ENCODE peak calls at places on chromosome 19, in ten cellular contexts. S is HepG2, T is A549, I is sigmoid colon, U is esophagus muscularis mucosa, X is K562, M is GM12878, D is tibial nerve, G is suprapubic skin, J is upper lobe of left lung. B is an unnamed sample.
A peak's percentile ranks its signal among the peaks of the same experiment; 100 is the strongest.

GRCh38 chr19:58218899-58219298 is 9.8 kb upstream of the ZNF544 start:
- DNase-seq in U (no peak), X (peak; percentile 31), S (peak; percentile 8), D (no peak), I (no peak), G (no peak), M (no peak), J (no peak), T (peak; percentile 55), B (no peak)

GRCh38 chr19:46622118-46622446 is 2.8 kb downstream of the PTGIR start:
- DNase-seq in D (no peak), J (no peak), I (no peak), M (no peak), G (no peak), S (no peak), X (no peak), T (no peak), U (no peak), B (no peak)

GRCh38 chr19:5977222-5977784 is 637 bp downstream of the RANBP3 start:
- DNase-seq in U (no peak), X (peak; percentile 47), G (no peak), D (no peak), M (no peak), I (no peak), S (no peak), T (no peak), J (no peak), B (no peak)

GRCh38 chr19:5122121-5122400 is 153.1 kb downstream of the KDM4B start:
- DNase-seq in G (no peak), I (no peak), J (no peak), U (no peak), T (no peak), M (no peak), D (no peak), S (no peak), X (no peak), B (no peak)

GRCh38 chr19:6352381-6353165 is 8.8 kb upstream of the CLPP start:
- DNase-seq in X (no peak), I (no peak), T (no peak), J (no peak), G (no peak), M (no peak), U (no peak), S (no peak), D (no peak), B (no peak)

GRCh38 chr19:19591133-19591825 is 27.2 kb downstream of the PBX4 start:
- DNase-seq in I (no peak), T (peak; percentile 58), G (no peak), X (no peak), S (peak; percentile 23), J (peak; percentile 77), D (peak; percentile 15), M (peak; percentile 84), U (no peak), B (no peak)

GRCh38 chr19:34686455-34686854 is 9.0 kb downstream of the ZNF302 start:
- DNase-seq in U (no peak), I (no peak), J (no peak), X (no peak), S (no peak), M (no peak), G (no peak), T (no peak), D (no peak), B (no peak)

GRCh38 chr19:39497850-39498261 is 891 bp upstream of the DLL3 start:
- DNase-seq in U (no peak), T (peak; percentile 69), J (no peak), M (no peak), I (no peak), X (peak; percentile 78), G (no peak), D (no peak), S (peak; percentile 36), B (peak; percentile 28)

GRCh38 chr19:10259162-10259905 is 7.3 kb downstream of the MRPL4 start:
- DNase-seq in I (peak; percentile 86), M (no peak), S (peak; percentile 88), G (peak; percentile 95), D (peak; percentile 95), J (peak; percentile 94), U (no peak), T (peak; percentile 86), X (peak; percentile 60), B (peak; percentile 73)

GRCh38 chr19:35357867-35358573 is at the start of gene FFAR3:
- DNase-seq in T (no peak), D (peak; percentile 17), G (peak; percentile 8), S (no peak), I (peak; percentile 67), J (peak; percentile 56), U (no peak), M (no peak), X (no peak), B (no peak)

GRCh38 chr19:55654833-55655647 is at the start of gene U2AF2:
- DNase-seq in G (peak; percentile 98), S (peak; percentile 82), J (peak; percentile 95), T (peak; percentile 96), U (peak; percentile 98), I (peak; percentile 98), X (peak; percentile 96), D (peak; percentile 94), M (no peak), B (peak; percentile 99)
- TF ChIP-seq POLR2A in G (peak; percentile 24), S (peak; percentile 90), J (peak; percentile 83), T (peak; percentile 84), U (peak; percentile 39), I (peak; percentile 50), X (peak; percentile 92), D (peak; percentile 69), M (peak; percentile 81), B (peak; percentile 75)

DNA sequence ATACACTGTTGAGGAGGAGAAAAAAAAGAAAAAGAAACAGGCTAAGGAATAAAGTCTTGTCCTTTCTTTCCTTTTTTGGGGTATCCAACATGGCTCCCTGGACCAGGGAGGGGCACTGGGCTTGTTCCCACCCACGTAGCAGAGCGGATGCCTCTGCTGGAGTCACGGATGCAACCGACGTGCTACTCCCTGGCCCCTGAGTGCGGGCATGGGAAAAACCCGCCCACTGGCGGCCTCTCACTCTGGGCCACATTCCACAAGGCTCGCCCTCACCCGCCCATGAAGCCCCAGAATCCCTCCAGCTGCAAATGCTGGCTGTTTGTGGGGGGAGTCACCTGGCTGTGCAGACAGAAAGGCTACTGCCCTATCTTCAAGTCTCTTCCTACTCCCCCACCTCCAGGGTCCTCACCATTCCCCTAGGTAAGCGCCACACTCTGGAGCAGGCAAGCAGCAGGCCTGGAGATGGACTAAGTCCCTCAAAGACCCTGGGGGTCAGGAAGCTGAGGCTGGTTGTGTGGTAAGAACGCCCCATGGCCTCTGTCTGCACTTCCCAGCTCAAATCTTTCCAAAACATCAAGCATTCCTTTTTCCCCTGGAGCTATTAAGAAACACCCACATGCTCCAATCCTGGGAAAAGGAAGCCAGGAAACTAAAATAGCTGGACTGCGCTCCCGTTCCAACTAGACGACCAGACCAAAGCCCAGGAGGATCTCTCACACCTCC is 17.8 kb upstream of the EPHX3 start:
- DNase-seq in D (peak; percentile 45), S (no peak), T (peak; percentile 69), J (no peak), G (no peak), I (peak; percentile 80), U (no peak), M (no peak), X (no peak), B (peak; percentile 77)
- H3K4me3 ChIP-seq in D (no peak overlapping the region), S (no peak overlapping the region), T (no peak overlapping the region), J (no peak overlapping the region), G (no peak overlapping the region), I (no peak overlapping the region), U (peak overlapping the region; percentile 15), M (no peak overlapping the region), X (no peak overlapping the region), B (no peak overlapping the region)

GRCh38 chr19:676343-677105 is at the start of gene FSTL3:
- DNase-seq in J (no peak), D (no peak), T (peak; percentile 55), S (no peak), I (no peak), U (no peak), G (peak; percentile 78), M (no peak), X (no peak), B (peak; percentile 59)
- TF ChIP-seq EP300 in J (no peak), D (peak; percentile 72), T (no peak), S (no peak), I (no peak), U (no peak), G (no peak), M (no peak), X (no peak), B (no peak)

GRCh38 chr19:49676136-49676689 is 858 bp upstream of the PRMT1 start:
- DNase-seq in G (peak; percentile 95), I (peak; percentile 97), S (peak; percentile 80), D (peak; percentile 78), T (peak; percentile 99), U (no peak), M (peak; percentile 84), X (peak; percentile 86), J (peak; percentile 85), B (peak; percentile 89)

GRCh38 chr19:49677901-49678674 is 1.0 kb downstream of the PRMT1 start:
- DNase-seq in S (peak; percentile 74), G (no peak), D (peak; percentile 83), T (peak; percentile 82), I (peak; percentile 82), M (no peak), U (peak; percentile 93), J (peak; percentile 70), X (peak; percentile 71), B (peak; percentile 84)

GRCh38 chr19:49678970-49679831 is 2.1 kb downstream of the PRMT1 start:
- DNase-seq in T (no peak), M (no peak), J (no peak), D (no peak), S (no peak), G (no peak), I (no peak), U (no peak), X (no peak), B (no peak)

GRCh38 chr19:49676690-49677231 is 310 bp upstream of the PRMT1 start:
- DNase-seq in J (peak; percentile 99), I (peak; percentile 100), G (peak; percentile 100), S (peak; percentile 99), X (peak; percentile 99), U (peak; percentile 100), T (peak; percentile 100), D (peak; percentile 100), M (peak; percentile 99), B (peak; percentile 100)

DNA sequence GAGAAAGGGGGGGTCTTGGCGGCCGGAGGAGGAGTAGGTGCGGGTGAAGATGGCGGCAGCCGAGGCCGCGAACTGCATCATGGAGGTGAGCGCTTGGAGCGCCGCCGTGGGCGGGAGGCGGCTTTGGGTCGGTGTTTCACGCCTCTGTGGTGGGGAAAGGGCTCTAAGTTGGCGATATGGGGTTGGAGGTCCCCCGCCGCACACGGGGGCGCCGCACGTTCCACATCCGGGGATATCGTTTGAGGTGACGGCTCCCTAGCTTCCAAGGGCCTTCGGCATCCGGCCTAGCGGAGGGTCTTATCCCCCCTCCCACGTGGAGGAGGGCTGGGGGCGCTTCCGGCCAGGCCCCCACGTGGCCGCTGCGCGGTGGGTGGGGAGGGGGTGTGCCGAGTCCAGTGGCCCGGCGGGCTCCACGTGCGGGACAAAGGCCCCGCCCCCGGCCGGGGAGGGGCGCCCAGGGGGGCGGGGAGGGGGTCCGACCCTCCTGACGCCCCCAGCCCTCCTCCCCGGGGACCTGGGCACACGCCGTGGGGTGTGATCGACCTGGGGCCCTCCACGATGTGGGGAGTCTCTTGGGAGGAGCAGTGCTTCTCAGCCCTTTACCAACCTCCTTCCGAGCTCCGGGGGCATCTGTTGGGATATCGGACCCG is at the start of gene PRMT1:
- DNase-seq in I (no peak), D (no peak), M (no peak), G (no peak), T (peak; percentile 76), S (peak; percentile 35), J (no peak), X (peak; percentile 77), U (no peak), B (peak; percentile 77)
- TF ChIP-seq POLR2A in I (peak; percentile 85), D (peak; percentile 87), M (peak; percentile 96), G (no peak), T (peak; percentile 97), S (peak; percentile 96), J (peak; percentile 84), X (peak; percentile 95), U (peak; percentile 89), B (peak; percentile 87)

GRCh38 chr19:48452255-48452654 is 3.1 kb upstream of the KCNJ14 start:
- DNase-seq in D (no peak), U (no peak), S (no peak), T (no peak), J (no peak), I (no peak), G (no peak), M (no peak), X (no peak), B (no peak)
- H3K4me3 ChIP-seq in D (no peak overlapping the region), U (no peak overlapping the region), S (no peak overlapping the region), T (no peak overlapping the region), J (no peak overlapping the region), I (no peak overlapping the region), G (no peak overlapping the region), M (no peak overlapping the region), X (no peak overlapping the region), B (no peak overlapping the region)

B was measured in ovary.